ENCODE peak calls at places on chromosomes 6 and 20, in nine cellular contexts. J, Z, X, N, I, E, R, U and S are unnamed samples.

GRCh38 chr6:110492584-110492983 is 16.2 kb upstream of the SLC22A16 start:
- DNase-seq in J (no peak), Z (no peak), X (no peak), N (no peak), I (no peak), E (no peak), R (no peak), U (no peak), S (no peak)

GRCh38 chr6:80586242-80586641 is 479.8 kb downstream of the BCKDHB start:
- DNase-seq in J (no peak), Z (no peak), X (no peak), N (no peak), I (no peak), E (no peak), R (no peak), U (no peak), S (no peak)

GRCh38 chr6:138891255-138891986 is 95.5 kb downstream of the ECT2L start:
- DNase-seq in J (no peak), Z (no peak), X (no peak), N (no peak), I (no peak), E (no peak), R (no peak), U (no peak), S (no peak)

GRCh38 chr20:59163641-59164530 is at the start of gene ZNF831:
- DNase-seq in J (no peak), Z (peak), X (peak), N (no peak), I (no peak), E (no peak), R (no peak), U (no peak), S (no peak)

GRCh38 chr6:38287487-38287886 is 352.2 kb downstream of the BTBD9 start:
- DNase-seq in J (no peak), Z (no peak), X (no peak), N (no peak), I (no peak), E (no peak), R (no peak), U (no peak), S (no peak)

GRCh38 chr6:156729248-156729647 is 47.9 kb upstream of the ARID1B start:
- DNase-seq in J (no peak), Z (no peak), X (no peak), N (no peak), I (no peak), E (no peak), R (no peak), U (no peak), S (no peak)

GRCh38 chr20:50297498-50298348 is 107.1 kb downstream of the CEBPB start:
- DNase-seq in J (no peak), Z (no peak), X (no peak), N (no peak), I (no peak), E (no peak), R (no peak), U (no peak), S (no peak)

GRCh38 chr6:118663993-118664985 is 12.9 kb upstream of the CEP85L start:
- DNase-seq in J (no peak), Z (no peak), X (no peak), N (no peak), I (no peak), E (no peak), R (no peak), U (no peak), S (peak)

GRCh38 chr6:31859923-31860322 is 2.7 kb downstream of the NEU1 start:
- DNase-seq in J (no peak), Z (no peak), X (no peak), N (no peak), I (no peak), E (no peak), R (no peak), U (no peak), S (no peak)

GRCh38 chr6:80098392-80098791 is 8.1 kb upstream of the BCKDHB start:
- DNase-seq in J (no peak), Z (no peak), X (no peak), N (no peak), I (no peak), E (no peak), R (no peak), U (no peak), S (no peak)

GRCh38 chr6:80029442-80029841 is 25.0 kb downstream of the TTK start:
- DNase-seq in J (no peak), Z (no peak), X (no peak), N (no peak), I (no peak), E (no peak), R (no peak), U (no peak), S (peak)

GRCh38 chr6:20335872-20336271 is 65.8 kb upstream of the E2F3 start:
- DNase-seq in J (no peak), Z (no peak), X (no peak), N (no peak), I (no peak), E (no peak), R (no peak), U (no peak), S (no peak)

GRCh38 chr20:64035066-64035932 is 683 bp upstream of the C20orf204 start:
- DNase-seq in J (no peak), Z (no peak), X (no peak), N (no peak), I (no peak), E (no peak), R (no peak), U (no peak), S (peak)

GRCh38 chr20:57742506-57743180 is 32.8 kb upstream of the PMEPA1 start:
- DNase-seq in J (no peak), Z (no peak), X (no peak), N (no peak), I (no peak), E (no peak), R (no peak), U (no peak), S (no peak)

GRCh38 chr6:83365931-83366330 is 64.9 kb downstream of the ME1 start:
- DNase-seq in J (no peak), Z (no peak), X (no peak), N (peak), I (no peak), E (no peak), R (no peak), U (no peak), S (no peak)

GRCh38 chr6:55917756-55918415 is 42.5 kb upstream of the BMP5 start:
- DNase-seq in J (no peak), Z (no peak), X (no peak), N (peak), I (no peak), E (no peak), R (no peak), U (no peak), S (no peak)